ENCODE peak calls at places on chromosomes 12 and 14, in five cellular contexts. U, G, M, V and T are unnamed samples. For H3K4me1, the result is how much of the 10 kb centered on the place peaks cover.

GRCh38 chr14:93951798-93952540 is 24.4 kb downstream of the ASB2 start:
- DNase-seq in U (no peak), G (no peak), M (no peak), V (no peak), T (no peak)

GRCh38 chr12:32134144-32134888 is 27.7 kb downstream of the BICD1 start:
- DNase-seq in U (no peak), G (no peak), M (no peak), V (no peak), T (no peak)

GRCh38 chr12:2138294-2138693 is 85.5 kb downstream of the CACNA1C start:
- DNase-seq in U (no peak), G (no peak), M (no peak), V (no peak), T (no peak)

GRCh38 chr12:89117448-89118034 is 234.8 kb downstream of the DUSP6 start:
- DNase-seq in U (no peak), G (no peak), M (no peak), V (no peak), T (peak)

GRCh38 chr14:33932526-33933292 is 18.2 kb downstream of the EGLN3 start:
- DNase-seq in U (no peak), G (no peak), M (no peak), V (no peak), T (no peak)

GRCh38 chr14:104504172-104504735 is 75.3 kb upstream of the C14orf180 start:
- DNase-seq in U (no peak), G (no peak), M (no peak), V (peak), T (no peak)

GRCh38 chr12:49208146-49208545 is 19.3 kb upstream of the TUBA1A start:
- DNase-seq in U (no peak), G (no peak), M (no peak), V (no peak), T (no peak)

GRCh38 chr14:54085841-54086240 is 129.2 kb upstream of the BMP4 start:
- DNase-seq in U (no peak), G (no peak), M (no peak), V (no peak), T (no peak)

GRCh38 chr12:32437095-32437515 is 37.7 kb downstream of the FGD4 start:
- DNase-seq in U (no peak), G (no peak), M (no peak), V (no peak), T (no peak)

GRCh38 chr14:95875831-95876768 is 532 bp upstream of the TUNAR start:
- DNase-seq in U (no peak), G (no peak), M (no peak), V (peak), T (no peak)

GRCh38 chr12:28242888-28243633 is 52.8 kb downstream of the CCDC91 start:
- DNase-seq in U (no peak), G (no peak), M (no peak), V (no peak), T (no peak)

GRCh38 chr14:29016050-29016900 is 249.7 kb downstream of the FOXG1 start:
- DNase-seq in U (no peak), G (no peak), M (no peak), V (no peak), T (peak)

GRCh38 chr12:117507547-117507946 is 146.1 kb upstream of the NOS1 start:
- DNase-seq in U (no peak), G (no peak), M (no peak), V (no peak), T (no peak)

GRCh38 chr12:58414398-58414871 is 473.1 kb downstream of the ATP23 start:
- DNase-seq in U (no peak), G (no peak), M (no peak), V (no peak), T (no peak)

GRCh38 chr12:64675795-64676194 is 65.5 kb downstream of the RASSF3 start:
- DNase-seq in U (no peak), G (no peak), M (no peak), V (no peak), T (peak)

GRCh38 chr12:19744760-19745218 is 305.5 kb downstream of the AEBP2 start:
- DNase-seq in U (no peak), G (no peak), M (no peak), V (no peak), T (no peak)

GRCh38 chr14:74296037-74296467 is 6.7 kb downstream of the ABCD4 start:
- DNase-seq in U (no peak), G (no peak), M (no peak), V (no peak), T (no peak)

GRCh38 chr14:100081997-100082625 is 16.9 kb downstream of the EVL start:
- DNase-seq in U (no peak), G (peak), M (no peak), V (no peak), T (no peak)

GRCh38 chr14:100078997-100079561 is 13.9 kb downstream of the EVL start:
- DNase-seq in U (no peak), G (peak), M (no peak), V (no peak), T (no peak)

GRCh38 chr14:100078216-100078780 is 13.1 kb downstream of the EVL start:
- DNase-seq in U (no peak), G (no peak), M (no peak), V (no peak), T (no peak)

GRCh38 chr14:100079606-100080005 is 14.4 kb downstream of the EVL start:
- DNase-seq in U (no peak), G (peak), M (no peak), V (no peak), T (no peak)

GRCh38 chr14:100080206-100080605 is 15.0 kb downstream of the EVL start:
- DNase-seq in U (no peak), G (peak), M (no peak), V (no peak), T (no peak)
- H3K4me1 ChIP-seq in U (under half), G (half or more), M (under half), V (under half), T (under half)

GRCh38 chr14:23364604-23365352 is at the start of gene EFS:
- DNase-seq in U (peak), G (no peak), M (peak), V (peak), T (no peak)

GRCh38 chr14:23365353-23366162 is 586 bp upstream of the EFS start:
- DNase-seq in U (peak), G (no peak), M (no peak), V (peak), T (peak)

GRCh38 chr14:23362200-23362599 is 2.8 kb downstream of the EFS start:
- DNase-seq in U (no peak), G (no peak), M (no peak), V (no peak), T (no peak)

GRCh38 chr14:23366163-23366921 is 1.4 kb upstream of the EFS start:
- DNase-seq in U (peak), G (no peak), M (peak), V (peak), T (no peak)

GRCh38 chr14:23364164-23364571 is 804 bp downstream of the EFS start:
- DNase-seq in U (peak), G (no peak), M (peak), V (no peak), T (no peak)
- H3K27ac ChIP-seq in U (peak), G (peak), M (peak), V (peak), T (no peak)

DNA sequence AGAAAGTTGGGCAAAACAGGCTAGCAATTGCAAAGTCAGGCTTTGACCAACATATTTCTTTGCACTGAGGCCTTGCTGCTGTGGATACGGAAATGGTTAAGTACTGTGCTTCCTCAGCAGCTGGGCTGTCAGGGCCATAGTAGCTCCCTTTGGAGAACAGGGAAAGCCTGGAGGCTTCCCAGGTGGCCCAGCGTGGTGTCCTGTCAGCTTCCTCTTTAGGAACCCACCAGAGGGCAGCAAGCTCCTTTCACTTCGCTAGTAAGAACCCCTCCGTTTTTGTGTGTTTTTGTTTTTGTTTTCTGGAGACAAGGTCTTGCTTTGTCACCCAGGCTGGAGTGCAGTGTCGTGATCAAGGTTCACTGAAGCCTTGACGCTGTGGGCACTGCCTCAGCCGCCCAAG is 1.7 kb upstream of the CFAP251 start:
- DNase-seq in U (no peak), G (no peak), M (no peak), V (no peak), T (no peak)
- TF ChIP-seq POLR2A in U (no peak), G (no peak), M (no peak), V (no peak), T (no peak)

GRCh38 chr12:62270872-62271271 is 10.7 kb downstream of the USP15 start:
- DNase-seq in U (no peak), G (no peak), M (no peak), V (no peak), T (no peak)
- H3K4me1 ChIP-seq in U (under half), G (half or more), M (under half), V (half or more), T (half or more)

GRCh38 chr14:97155814-97156213 is 358.6 kb downstream of the VRK1 start:
- DNase-seq in U (no peak), G (no peak), M (no peak), V (no peak), T (no peak)

GRCh38 chr14:97158102-97158501 is 360.9 kb downstream of the VRK1 start:
- DNase-seq in U (no peak), G (no peak), M (no peak), V (no peak), T (no peak)

GRCh38 chr14:97162621-97163020 is 365.4 kb downstream of the VRK1 start:
- DNase-seq in U (no peak), G (no peak), M (no peak), V (no peak), T (no peak)

GRCh38 chr14:97156705-97157104 is 359.5 kb downstream of the VRK1 start:
- DNase-seq in U (no peak), G (no peak), M (no peak), V (no peak), T (no peak)

GRCh38 chr14:97159124-97159523 is 361.9 kb downstream of the VRK1 start:
- DNase-seq in U (no peak), G (no peak), M (no peak), V (no peak), T (no peak)
- H3K27ac ChIP-seq in U (no peak), G (no peak), M (no peak), V (no peak), T (no peak)

DNA sequence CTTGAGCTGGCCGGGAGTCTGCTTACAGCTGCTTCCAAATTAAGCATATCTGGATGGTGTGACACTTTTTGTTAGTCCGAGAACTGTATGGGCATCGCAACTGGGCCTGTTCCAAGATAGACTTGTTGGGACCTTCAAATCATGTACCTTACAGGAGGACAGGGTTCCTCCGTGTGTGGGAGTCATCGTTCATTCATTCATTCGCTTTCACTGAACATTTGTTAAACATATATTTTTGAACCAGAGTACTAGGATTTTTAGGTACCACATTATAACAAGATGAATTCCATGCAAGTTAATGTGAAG is 387 bp upstream of the IPO8 start:
- DNase-seq in U (no peak), G (no peak), M (no peak), V (no peak), T (no peak)
- TF ChIP-seq POLR2A in U (no peak), G (no peak), M (no peak), V (no peak), T (no peak)

GRCh38 chr14:69663322-69663686 is 51.9 kb downstream of the SUSD6 start:
- DNase-seq in U (no peak), G (no peak), M (no peak), V (no peak), T (no peak)
- H3K4me1 ChIP-seq in U (half or more), G (half or more), M (half or more), V (half or more), T (half or more)